ENCODE peak calls at places on chromosomes 7 and 10, in seven cellular contexts. V is tibial nerve, C is suprapubic skin, S is fibroblast of lung, P is Panc1, H is mammary epithelial cell, X is K562. G is an unnamed sample. For H3K9me3, the result is how much of the 10 kb centered on the place peaks cover.

GRCh38 chr10:74175510-74176379 is 24.7 kb downstream of the ADK start:
- DNase-seq in P (no peak), V (no peak), X (no peak), C (no peak), H (no peak), S (no peak), G (no peak)

GRCh38 chr7:151793531-151793935 is 83.4 kb downstream of the PRKAG2 start:
- DNase-seq in X (no peak), S (no peak), P (no peak), H (no peak), V (peak), C (peak), G (no peak)

GRCh38 chr7:10239643-10240345 is 733.9 kb upstream of the PHF14 start:
- DNase-seq in V (no peak), P (no peak), X (no peak), C (no peak), S (peak), H (no peak), G (no peak)

GRCh38 chr10:122374859-122375721 is 582 bp downstream of the PLEKHA1 start:
- DNase-seq in H (peak), S (peak), C (no peak), V (peak), P (no peak), X (peak), G (peak)

GRCh38 chr7:102262536-102262935 is 24.1 kb upstream of the SH2B2 start:
- DNase-seq in V (no peak), H (no peak), X (no peak), P (no peak), S (no peak), C (no peak), G (no peak)

GRCh38 chr10:14839305-14839695 is 1.2 kb downstream of the HSPA14 start:
- DNase-seq in X (peak), C (no peak), S (peak), H (peak), V (no peak), P (no peak), G (peak)

GRCh38 chr7:30925913-30926312 is 14.3 kb downstream of the AQP1 start:
- DNase-seq in X (no peak), P (no peak), V (no peak), S (no peak), C (no peak), H (no peak), G (peak)

GRCh38 chr7:83749495-83749894 is 100.6 kb upstream of the SEMA3E start:
- DNase-seq in V (no peak), S (no peak), C (no peak), P (no peak), X (no peak), H (no peak), G (no peak)

GRCh38 chr10:5013385-5013784 is 9.7 kb upstream of the AKR1C2 start:
- DNase-seq in P (no peak), S (no peak), C (no peak), X (no peak), V (no peak), H (no peak), G (no peak)

GRCh38 chr10:47186941-47187340 is 113.1 kb upstream of the GDF10 start:
- DNase-seq in C (no peak), P (no peak), V (no peak), S (no peak), H (no peak), X (no peak), G (no peak)

GRCh38 chr7:82319674-82320118 is 123.9 kb downstream of the CACNA2D1 start:
- DNase-seq in C (no peak), H (peak), V (peak), X (no peak), P (no peak), S (peak), G (peak)

GRCh38 chr10:2936816-2937215 is 130.5 kb upstream of the PFKP start:
- DNase-seq in X (no peak), P (no peak), H (no peak), V (no peak), S (no peak), C (no peak), G (no peak)

GRCh38 chr7:48832303-48832845 is 92.0 kb upstream of the CDC14C start:
- DNase-seq in S (no peak), P (no peak), X (no peak), V (no peak), H (no peak), C (no peak), G (no peak)

GRCh38 chr7:47573758-47574472 is 8.0 kb downstream of the TNS3 start:
- DNase-seq in P (no peak), X (no peak), C (no peak), S (peak), V (no peak), H (no peak), G (peak)

GRCh38 chr7:147639037-147639436 is 951.5 kb upstream of the C7orf33 start:
- DNase-seq in S (no peak), H (no peak), V (no peak), C (no peak), P (no peak), X (no peak), G (no peak)
- H3K9me3 ChIP-seq in S (under half), H (under half), V (under half), C (under half), P (under half), X (under half), G (under half)

GRCh38 chr7:156177396-156178055 is 365.3 kb upstream of the SHH start:
- DNase-seq in S (no peak), P (no peak), C (peak), V (no peak), X (no peak), H (no peak), G (no peak)
- H3K9me3 ChIP-seq in S (under half), P (under half), C (under half), V (under half), X (under half), H (under half), G (under half)

GRCh38 chr7:153529651-153530165 is 522.5 kb upstream of the DPP6 start:
- DNase-seq in V (no peak), P (no peak), S (no peak), C (no peak), X (no peak), H (no peak), G (no peak)

GRCh38 chr7:153537271-153537670 is 514.9 kb upstream of the DPP6 start:
- DNase-seq in X (no peak), H (no peak), P (no peak), S (no peak), V (no peak), C (no peak), G (no peak)

GRCh38 chr7:153530441-153530840 is 521.8 kb upstream of the DPP6 start:
- DNase-seq in X (no peak), C (no peak), S (no peak), H (no peak), V (no peak), P (no peak), G (no peak)

GRCh38 chr7:153529100-153529499 is 523.1 kb upstream of the DPP6 start:
- DNase-seq in S (no peak), C (no peak), X (no peak), H (no peak), P (no peak), V (no peak), G (no peak)

DNA sequence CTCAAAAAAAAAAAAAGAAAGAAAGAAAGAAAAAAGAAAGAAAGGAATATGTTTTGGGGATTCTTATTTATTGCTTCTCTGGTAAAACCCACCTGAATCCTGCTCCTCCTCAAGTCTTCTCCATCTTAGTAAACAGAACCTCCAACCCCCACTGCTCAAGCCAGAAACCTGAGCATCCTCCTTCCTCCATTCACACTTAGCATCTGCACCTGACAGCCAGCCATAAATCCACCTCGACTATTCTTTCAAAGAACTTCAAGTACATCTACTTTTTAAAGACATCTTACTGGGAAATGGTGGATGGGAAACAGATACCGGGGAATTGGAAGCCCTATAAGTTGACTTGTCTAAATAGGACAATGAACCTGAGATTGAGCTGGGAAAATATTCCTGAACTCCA is 519.9 kb upstream of the DPP6 start:
- DNase-seq in V (no peak), H (no peak), S (no peak), X (no peak), P (no peak), C (no peak), G (no peak)
- H3K9me3 ChIP-seq in V (under half), H (under half), S (under half), X (under half), P (under half), C (under half), G (under half)

GRCh38 chr7:16399916-16400895 is 21.1 kb downstream of the CRPPA start:
- DNase-seq in V (no peak), P (no peak), C (no peak), X (no peak), S (no peak), H (no peak), G (no peak)

GRCh38 chr7:16402940-16403339 is 18.4 kb downstream of the CRPPA start:
- DNase-seq in X (no peak), S (no peak), P (no peak), C (no peak), H (no peak), V (no peak), G (no peak)

GRCh38 chr7:16402084-16402483 is 19.3 kb downstream of the CRPPA start:
- DNase-seq in P (no peak), H (no peak), V (no peak), C (no peak), X (no peak), S (peak), G (no peak)

GRCh38 chr7:16399265-16399801 is 22.0 kb downstream of the CRPPA start:
- DNase-seq in S (peak), V (no peak), P (no peak), C (no peak), X (no peak), H (no peak), G (no peak)

GRCh38 chr7:16400896-16401275 is 20.5 kb downstream of the CRPPA start:
- DNase-seq in X (no peak), V (no peak), C (no peak), H (no peak), S (no peak), P (no peak), G (no peak)
- H3K9me3 ChIP-seq in X (half or more), V (under half), C (under half), H (under half), S (under half), P (half or more), G (under half)

DNA sequence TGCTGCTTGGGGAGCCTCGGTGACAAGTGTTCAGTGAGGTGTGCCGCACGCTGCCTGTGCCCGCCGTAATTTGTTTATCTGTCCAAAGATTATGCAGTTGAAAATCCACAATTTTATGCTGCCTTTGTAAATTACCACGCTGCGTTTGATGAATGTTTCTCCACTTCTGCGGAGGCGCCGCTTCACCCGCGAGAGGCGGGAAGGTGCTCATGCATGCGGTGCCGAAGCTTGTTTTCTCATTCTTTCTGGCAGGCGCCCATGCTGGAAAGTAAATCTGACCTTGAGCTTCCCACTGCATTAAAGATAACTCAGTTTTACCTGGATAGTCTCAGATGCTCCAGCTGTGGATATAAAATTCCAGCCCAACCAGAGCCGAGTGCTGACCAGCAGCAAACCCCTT is 6.1 kb downstream of the NKX6-2 start:
- DNase-seq in P (no peak), V (no peak), S (no peak), C (no peak), X (no peak), H (no peak), G (no peak)
- H3K9me3 ChIP-seq in P (under half), V (under half), S (under half), C (under half), X (under half), H (under half), G (under half)

GRCh38 chr10:569961-570630 is 119.4 kb downstream of the DIP2C start:
- DNase-seq in H (no peak), V (no peak), P (no peak), S (no peak), X (no peak), C (no peak), G (no peak)
- H3K9me3 ChIP-seq in H (under half), V (under half), P (under half), S (under half), X (under half), C (under half), G (under half)

GRCh38 chr10:132758867-132759266 is 27.1 kb downstream of the NKX6-2 start:
- DNase-seq in V (no peak), S (no peak), P (no peak), C (no peak), X (no peak), H (no peak), G (no peak)

GRCh38 chr10:132754071-132754470 is 31.9 kb downstream of the NKX6-2 start:
- DNase-seq in V (no peak), C (no peak), H (no peak), S (no peak), P (no peak), X (no peak), G (no peak)

GRCh38 chr10:132755166-132755711 is 30.7 kb downstream of the NKX6-2 start:
- DNase-seq in P (no peak), S (no peak), X (no peak), H (no peak), V (no peak), C (no peak), G (no peak)

GRCh38 chr10:132757171-132757570 is 28.8 kb downstream of the NKX6-2 start:
- DNase-seq in X (no peak), P (no peak), V (no peak), C (no peak), S (no peak), H (no peak), G (no peak)

DNA sequence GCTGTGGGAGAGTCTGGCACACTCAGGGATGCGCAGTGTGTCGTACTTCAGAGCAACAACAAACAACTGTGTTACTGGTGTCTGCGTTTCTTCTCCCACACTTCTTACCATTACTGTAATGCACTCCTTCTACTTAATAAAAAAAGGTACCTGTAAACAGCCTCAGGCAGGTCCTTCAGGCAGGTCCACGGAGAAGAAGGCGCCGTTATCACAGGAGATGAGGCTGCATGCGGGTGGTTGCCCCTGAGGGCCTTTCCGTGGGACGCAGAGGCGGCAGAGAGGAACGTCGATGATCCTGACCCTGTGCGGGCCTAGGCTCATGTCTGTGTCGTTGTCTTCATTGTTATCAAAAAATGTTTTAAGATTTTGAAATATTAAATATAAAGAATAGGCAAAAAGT is 29.4 kb downstream of the NKX6-2 start:
- DNase-seq in V (no peak), X (no peak), H (no peak), C (no peak), S (no peak), P (no peak), G (no peak)
- H3K9me3 ChIP-seq in V (under half), X (under half), H (under half), C (under half), S (under half), P (under half), G (under half)

GRCh38 chr7:42543953-42544352 is 306.9 kb upstream of the GLI3 start:
- DNase-seq in V (no peak), P (no peak), C (no peak), S (no peak), H (no peak), X (no peak), G (no peak)
- H3K9me3 ChIP-seq in V (under half), P (under half), C (under half), S (under half), H (under half), X (under half), G (under half)

GRCh38 chr7:158030071-158030470 is 557.6 kb downstream of the PTPRN2 start:
- DNase-seq in H (no peak), P (no peak), C (peak), X (no peak), S (no peak), V (no peak), G (no peak)
- H3K9me3 ChIP-seq in H (under half), P (under half), C (under half), X (under half), S (under half), V (under half), G (under half)

GRCh38 chr7:91632234-91632947 is 248.1 kb downstream of the MTERF1 start:
- DNase-seq in S (no peak), P (no peak), X (no peak), C (no peak), V (no peak), H (no peak), G (no peak)
- H3K9me3 ChIP-seq in S (under half), P (under half), X (under half), C (under half), V (under half), H (under half), G (under half)